ENCODE peak calls at places on chromosome 14, in nine cellular contexts. C is GM12865; P is DMS153; B is LoVo; I is stimulated activated naive CD4-positive, alpha-beta T cell; F is naive thymus-derived CD8-positive, alpha-beta T cell; X is iPS-NIHi11; L is omental fat pad; S is CD8-positive, alpha-beta T cell. N is an unnamed sample.

GRCh38 chr14:73916324-73916723 is 29.7 kb downstream of the ZNF410 start:
- DNase-seq in C (no peak), P (no peak), B (no peak), I (no peak), F (no peak), X (no peak), L (no peak), S (no peak), N (no peak)

GRCh38 chr14:68124885-68125731 is 305.5 kb downstream of the RAD51B start:
- DNase-seq in C (no peak), P (no peak), B (no peak), I (no peak), F (no peak), X (no peak), L (no peak), S (no peak), N (peak)

GRCh38 chr14:60087664-60088063 is 4.1 kb upstream of the PCNX4 start:
- DNase-seq in C (no peak), P (no peak), B (no peak), I (no peak), F (no peak), X (no peak), L (no peak), S (no peak), N (no peak)

GRCh38 chr14:47526591-47527244 is 148.7 kb downstream of the MDGA2 start:
- DNase-seq in C (no peak), P (no peak), B (no peak), I (no peak), F (no peak), X (no peak), L (no peak), S (no peak), N (no peak)

GRCh38 chr14:101019974-101020710 is 116.6 kb upstream of the RTL1 start:
- DNase-seq in C (no peak), P (no peak), B (no peak), I (no peak), F (no peak), X (no peak), L (peak), S (peak), N (no peak)

GRCh38 chr14:61553730-61554641 is 141.3 kb upstream of the HIF1A start:
- DNase-seq in C (no peak), P (no peak), B (peak), I (no peak), F (no peak), X (no peak), L (peak), S (no peak), N (no peak)

GRCh38 chr14:67447033-67447381 is 35.0 kb upstream of the PLEK2 start:
- DNase-seq in C (no peak), P (no peak), B (no peak), I (no peak), F (no peak), X (no peak), L (no peak), S (no peak), N (no peak)

GRCh38 chr14:70595443-70596185 is 4.8 kb downstream of the MED6 start:
- DNase-seq in C (no peak), P (no peak), B (no peak), I (no peak), F (no peak), X (no peak), L (no peak), S (no peak), N (no peak)

GRCh38 chr14:91170504-91171121 is 56.7 kb downstream of the DGLUCY start:
- DNase-seq in C (no peak), P (no peak), B (no peak), I (no peak), F (no peak), X (no peak), L (no peak), S (no peak), N (no peak)

GRCh38 chr14:93184391-93185332 is at the start of the genes LYSET and MOAP1:
- DNase-seq in C (peak), P (peak), B (peak), I (peak), F (peak), X (peak), L (peak), S (peak), N (peak)

GRCh38 chr14:77406086-77406485 is 17.2 kb downstream of the NOXRED1 start:
- DNase-seq in C (no peak), P (no peak), B (no peak), I (no peak), F (no peak), X (no peak), L (no peak), S (no peak), N (no peak)

GRCh38 chr14:97414718-97415098 is 617.5 kb downstream of the VRK1 start:
- DNase-seq in C (peak), P (no peak), B (no peak), I (no peak), F (no peak), X (no peak), L (no peak), S (no peak), N (no peak)

GRCh38 chr14:54683882-54684794 is 117.2 kb downstream of the SAMD4A start:
- DNase-seq in C (no peak), P (no peak), B (no peak), I (no peak), F (no peak), X (peak), L (peak), S (no peak), N (peak)

GRCh38 chr14:104085032-104085888 is at the start of gene ASPG:
- DNase-seq in C (no peak), P (no peak), B (no peak), I (no peak), F (no peak), X (peak), L (peak), S (no peak), N (no peak)

GRCh38 chr14:43438056-43438455 is 1069.0 kb downstream of the FSCB start:
- DNase-seq in C (no peak), P (no peak), B (no peak), I (no peak), F (no peak), X (no peak), L (no peak), S (no peak), N (no peak)

GRCh38 chr14:56124296-56124695 is 6.1 kb downstream of the PELI2 start:
- DNase-seq in C (no peak), P (no peak), B (no peak), I (no peak), F (no peak), X (no peak), L (no peak), S (no peak), N (no peak)

GRCh38 chr14:95514131-95515079 is 2.0 kb downstream of the SYNE3 start:
- DNase-seq in C (no peak), P (peak), B (no peak), I (no peak), F (no peak), X (peak), L (no peak), S (no peak), N (no peak)

GRCh38 chr14:42944284-42944683 is 1337.6 kb downstream of the LRFN5 start:
- DNase-seq in C (no peak), P (no peak), B (no peak), I (no peak), F (no peak), X (no peak), L (no peak), S (no peak), N (no peak)

GRCh38 chr14:91277546-91278382 is 33.3 kb upstream of the GPR68 start:
- DNase-seq in C (no peak), P (no peak), B (no peak), I (no peak), F (no peak), X (no peak), L (no peak), S (no peak), N (no peak)

N was measured in dermis blood vessel endothelial cell.